ENCODE peak calls at places on chromosome 9, in seven cellular contexts. S, G, C, E, Q, P and U are unnamed samples.

GRCh38 chr9:37364751-37365360 is 57.6 kb upstream of the GRHPR start:
- ATAC-seq in S (no peak), G (peak), C (peak), E (peak), Q (peak), P (no peak), U (peak)

GRCh38 chr9:84447305-84447704 is 106.7 kb upstream of the SLC28A3 start:
- ATAC-seq in S (no peak), G (no peak), C (no peak), E (no peak), Q (no peak), P (no peak), U (peak)

GRCh38 chr9:137054932-137055384 is 1.1 kb upstream of the ENTPD2 start:
- ATAC-seq in S (peak), G (no peak), C (peak), E (no peak), Q (no peak), P (no peak), U (no peak)

GRCh38 chr9:136720887-136721338 is 8.5 kb downstream of the DIPK1B start:
- ATAC-seq in S (peak), G (no peak), C (peak), E (no peak), Q (peak), P (no peak), U (peak)

GRCh38 chr9:4734150-4734549 is 6.9 kb downstream of the AK3 start:
- ATAC-seq in S (no peak), G (no peak), C (no peak), E (peak), Q (peak), P (no peak), U (peak)

GRCh38 chr9:133406039-133406438 is 11.8 kb downstream of the REXO4 start:
- ATAC-seq in S (no peak), G (no peak), C (no peak), E (no peak), Q (no peak), P (no peak), U (no peak)

GRCh38 chr9:127130661-127131538 is 8.5 kb upstream of the ANGPTL2 start:
- ATAC-seq in S (peak), G (no peak), C (peak), E (no peak), Q (no peak), P (peak), U (peak)

GRCh38 chr9:128712451-128713410 is 10.4 kb downstream of the PKN3 start:
- ATAC-seq in S (peak), G (no peak), C (no peak), E (no peak), Q (no peak), P (no peak), U (peak)

GRCh38 chr9:33785914-33786313 is 9.4 kb upstream of the PRSS3 start:
- ATAC-seq in S (peak), G (no peak), C (peak), E (peak), Q (peak), P (no peak), U (no peak)

GRCh38 chr9:98908897-98909634 is 34.6 kb upstream of the COL15A1 start:
- ATAC-seq in S (no peak), G (no peak), C (no peak), E (no peak), Q (no peak), P (no peak), U (no peak)

GRCh38 chr9:113705306-113705937 is 170.7 kb upstream of the ZNF618 start:
- ATAC-seq in S (no peak), G (no peak), C (no peak), E (no peak), Q (no peak), P (no peak), U (no peak)

GRCh38 chr9:131235480-131235851 is 40.8 kb downstream of the FAM78A start:
- ATAC-seq in S (peak), G (no peak), C (no peak), E (no peak), Q (peak), P (no peak), U (no peak)

GRCh38 chr9:113943112-113944009 is 67.3 kb downstream of the ZNF618 start:
- ATAC-seq in S (peak), G (no peak), C (no peak), E (no peak), Q (no peak), P (no peak), U (no peak)

GRCh38 chr9:121196389-121196788 is 5.3 kb downstream of the RAB14 start:
- ATAC-seq in S (no peak), G (no peak), C (no peak), E (no peak), Q (peak), P (no peak), U (no peak)

GRCh38 chr9:129606161-129607025 is 14.5 kb downstream of the C9orf50 start:
- ATAC-seq in S (no peak), G (no peak), C (no peak), E (no peak), Q (no peak), P (no peak), U (no peak)

GRCh38 chr9:87479801-87480201 is 17.9 kb upstream of the DAPK1 start:
- ATAC-seq in S (peak), G (peak), C (no peak), E (no peak), Q (peak), P (no peak), U (no peak)

GRCh38 chr9:32403567-32403966 is 19.1 kb downstream of the ACO1 start:
- ATAC-seq in S (no peak), G (no peak), C (no peak), E (no peak), Q (no peak), P (no peak), U (no peak)

GRCh38 chr9:36445800-36446361 is 45.8 kb upstream of the RNF38 start:
- ATAC-seq in S (no peak), G (no peak), C (no peak), E (no peak), Q (no peak), P (no peak), U (no peak)

GRCh38 chr9:136754059-136754572 is 3.9 kb downstream of the LCN8 start:
- ATAC-seq in S (no peak), G (no peak), C (no peak), E (no peak), Q (no peak), P (no peak), U (no peak)

GRCh38 chr9:133058550-133059320 is 3.0 kb upstream of the CEL start:
- ATAC-seq in S (no peak), G (peak), C (no peak), E (no peak), Q (peak), P (no peak), U (no peak)

GRCh38 chr9:8863064-8863463 is 1063.5 kb upstream of the DMAC1 start:
- ATAC-seq in S (no peak), G (no peak), C (no peak), E (no peak), Q (no peak), P (no peak), U (no peak)

GRCh38 chr9:123218831-123219230 is 49.6 kb downstream of the STRBP start:
- ATAC-seq in S (no peak), G (no peak), C (no peak), E (no peak), Q (no peak), P (no peak), U (no peak)

GRCh38 chr9:6834306-6834705 is 76.5 kb downstream of the KDM4C start:
- ATAC-seq in S (no peak), G (no peak), C (no peak), E (no peak), Q (no peak), P (no peak), U (no peak)

GRCh38 chr9:96425500-96426169 is 7.5 kb upstream of the ZNF367 start:
- ATAC-seq in S (no peak), G (no peak), C (no peak), E (no peak), Q (no peak), P (no peak), U (no peak)

GRCh38 chr9:134341306-134341705 is 15.1 kb downstream of the RXRA start:
- ATAC-seq in S (peak), G (no peak), C (no peak), E (no peak), Q (no peak), P (no peak), U (peak)

GRCh38 chr9:21576331-21577189 is 94.4 kb upstream of the IFNE start:
- ATAC-seq in S (peak), G (peak), C (peak), E (peak), Q (no peak), P (peak), U (peak)

GRCh38 chr9:99579964-99580363 is 241.7 kb upstream of the NR4A3 start:
- ATAC-seq in S (peak), G (no peak), C (no peak), E (no peak), Q (no peak), P (no peak), U (no peak)

GRCh38 chr9:13144176-13144820 is 135.2 kb downstream of the MPDZ start:
- ATAC-seq in S (no peak), G (no peak), C (no peak), E (no peak), Q (no peak), P (no peak), U (no peak)

GRCh38 chr9:70042461-70043215 is 1.0 kb upstream of the MAMDC2 start:
- ATAC-seq in S (no peak), G (no peak), C (no peak), E (no peak), Q (no peak), P (no peak), U (no peak)

GRCh38 chr9:137025120-137025966 is 2.7 kb downstream of the ABCA2 start:
- ATAC-seq in S (no peak), G (no peak), C (no peak), E (no peak), Q (no peak), P (no peak), U (peak)

GRCh38 chr9:87093777-87094176 is 146.5 kb upstream of the GAS1 start:
- ATAC-seq in S (no peak), G (no peak), C (no peak), E (no peak), Q (no peak), P (no peak), U (no peak)

GRCh38 chr9:131478421-131478868 is 24.3 kb upstream of the POMT1 start:
- ATAC-seq in S (peak), G (peak), C (peak), E (peak), Q (peak), P (no peak), U (no peak)

GRCh38 chr9:127248241-127248640 is 16.3 kb upstream of the GARNL3 start:
- ATAC-seq in S (no peak), G (no peak), C (no peak), E (no peak), Q (no peak), P (no peak), U (no peak)

GRCh38 chr9:99486684-99487083 is 264.6 kb downstream of the SEC61B start:
- ATAC-seq in S (no peak), G (no peak), C (no peak), E (no peak), Q (no peak), P (no peak), U (no peak)

GRCh38 chr9:90642570-90643539 is at the start of gene DIRAS2:
- ATAC-seq in S (peak), G (peak), C (peak), E (peak), Q (no peak), P (peak), U (peak)

GRCh38 chr9:94714494-94714893 is 12.0 kb upstream of the AOPEP start:
- ATAC-seq in S (no peak), G (no peak), C (no peak), E (no peak), Q (no peak), P (no peak), U (no peak)

GRCh38 chr9:76203373-76203772 is 190.9 kb downstream of the RFK start:
- ATAC-seq in S (peak), G (no peak), C (no peak), E (no peak), Q (no peak), P (no peak), U (no peak)

GRCh38 chr9:72351538-72352453 is 13.2 kb downstream of the ZFAND5 start:
- ATAC-seq in S (peak), G (peak), C (peak), E (no peak), Q (no peak), P (peak), U (peak)